ENCODE peak calls at places on chromosome 1, in nine cellular contexts. One of them, this sample, is unnamed.

GRCh38 chr1:27292111-27292510 is 29.9 kb upstream of the TMEM222 start:
- DNase-seq in body of pancreas: no peak
- DNase-seq in left ventricle myocardium inferior: no peak
- DNase-seq in Peyer's patch: no peak
- DNase-seq in lung: peak; percentile 36
- DNase-seq in neuronal stem cell: no peak
- DNase-seq in fibroblast of lung: no peak
- DNase-seq in Panc1: no peak
- DNase-seq in CD8-positive, alpha-beta memory T cell: no peak
- DNase-seq in this sample: no peak

GRCh38 chr1:38194486-38194885 is 147.9 kb upstream of the POU3F1 start:
- DNase-seq in body of pancreas: peak; percentile 18
- DNase-seq in left ventricle myocardium inferior: no peak
- DNase-seq in Peyer's patch: no peak
- DNase-seq in lung: peak; percentile 88
- DNase-seq in neuronal stem cell: no peak
- DNase-seq in fibroblast of lung: no peak
- DNase-seq in Panc1: no peak
- DNase-seq in CD8-positive, alpha-beta memory T cell: no peak
- DNase-seq in this sample: no peak

GRCh38 chr1:170790175-170790574 is 126.2 kb downstream of the PRRX1 start:
- DNase-seq in body of pancreas: no peak
- DNase-seq in left ventricle myocardium inferior: no peak
- DNase-seq in Peyer's patch: no peak
- DNase-seq in lung: no peak
- DNase-seq in neuronal stem cell: no peak
- DNase-seq in fibroblast of lung: no peak
- DNase-seq in Panc1: no peak
- DNase-seq in CD8-positive, alpha-beta memory T cell: no peak
- DNase-seq in this sample: no peak

GRCh38 chr1:27523666-27524020 is 33.7 kb upstream of the WASF2 start:
- DNase-seq in body of pancreas: no peak
- DNase-seq in left ventricle myocardium inferior: no peak
- DNase-seq in Peyer's patch: no peak
- DNase-seq in lung: no peak
- DNase-seq in neuronal stem cell: no peak
- DNase-seq in fibroblast of lung: no peak
- DNase-seq in Panc1: no peak
- DNase-seq in CD8-positive, alpha-beta memory T cell: no peak
- DNase-seq in this sample: no peak

GRCh38 chr1:20485527-20486456 is at the start of gene CAMK2N1:
- DNase-seq in body of pancreas: peak; percentile 67
- DNase-seq in left ventricle myocardium inferior: peak; percentile 83
- DNase-seq in Peyer's patch: peak; percentile 91
- DNase-seq in lung: no peak
- DNase-seq in neuronal stem cell: peak; percentile 53
- DNase-seq in fibroblast of lung: peak; percentile 76
- DNase-seq in Panc1: no peak
- DNase-seq in CD8-positive, alpha-beta memory T cell: peak; percentile 53
- DNase-seq in this sample: no peak

GRCh38 chr1:222048030-222048632 is 306.2 kb upstream of the DUSP10 start:
- DNase-seq in body of pancreas: no peak
- DNase-seq in left ventricle myocardium inferior: no peak
- DNase-seq in Peyer's patch: no peak
- DNase-seq in lung: no peak
- DNase-seq in neuronal stem cell: no peak
- DNase-seq in fibroblast of lung: peak; percentile 75
- DNase-seq in Panc1: no peak
- DNase-seq in CD8-positive, alpha-beta memory T cell: no peak
- DNase-seq in this sample: no peak

GRCh38 chr1:75625795-75626194 is 14.9 kb upstream of the SLC44A5 start:
- DNase-seq in body of pancreas: no peak
- DNase-seq in left ventricle myocardium inferior: no peak
- DNase-seq in Peyer's patch: no peak
- DNase-seq in lung: no peak
- DNase-seq in neuronal stem cell: no peak
- DNase-seq in fibroblast of lung: no peak
- DNase-seq in Panc1: no peak
- DNase-seq in CD8-positive, alpha-beta memory T cell: no peak
- DNase-seq in this sample: no peak

GRCh38 chr1:89126602-89127001 is 688 bp upstream of the GBP2 start:
- DNase-seq in body of pancreas: no peak
- DNase-seq in left ventricle myocardium inferior: no peak
- DNase-seq in Peyer's patch: no peak
- DNase-seq in lung: no peak
- DNase-seq in neuronal stem cell: no peak
- DNase-seq in fibroblast of lung: no peak
- DNase-seq in Panc1: no peak
- DNase-seq in CD8-positive, alpha-beta memory T cell: no peak
- DNase-seq in this sample: no peak

GRCh38 chr1:65744731-65745130 is 48.0 kb upstream of the PDE4B start:
- DNase-seq in body of pancreas: no peak
- DNase-seq in left ventricle myocardium inferior: no peak
- DNase-seq in Peyer's patch: no peak
- DNase-seq in lung: no peak
- DNase-seq in neuronal stem cell: no peak
- DNase-seq in fibroblast of lung: no peak
- DNase-seq in Panc1: no peak
- DNase-seq in CD8-positive, alpha-beta memory T cell: no peak
- DNase-seq in this sample: no peak

GRCh38 chr1:71593523-71593922 is 512.7 kb upstream of the ZRANB2 start:
- DNase-seq in body of pancreas: no peak
- DNase-seq in left ventricle myocardium inferior: no peak
- DNase-seq in Peyer's patch: no peak
- DNase-seq in lung: no peak
- DNase-seq in neuronal stem cell: no peak
- DNase-seq in fibroblast of lung: peak; percentile 11
- DNase-seq in Panc1: no peak
- DNase-seq in CD8-positive, alpha-beta memory T cell: no peak
- DNase-seq in this sample: no peak

GRCh38 chr1:50348449-50349241 is 74.6 kb downstream of the DMRTA2 start:
- DNase-seq in body of pancreas: peak; percentile 74
- DNase-seq in left ventricle myocardium inferior: no peak
- DNase-seq in Peyer's patch: no peak
- DNase-seq in lung: peak; percentile 60
- DNase-seq in neuronal stem cell: peak; percentile 83
- DNase-seq in fibroblast of lung: peak; percentile 77
- DNase-seq in Panc1: peak; percentile 50
- DNase-seq in CD8-positive, alpha-beta memory T cell: peak; percentile 26
- DNase-seq in this sample: no peak

GRCh38 chr1:197395209-197395608 is 127.2 kb downstream of the CRB1 start:
- DNase-seq in body of pancreas: no peak
- DNase-seq in left ventricle myocardium inferior: no peak
- DNase-seq in Peyer's patch: no peak
- DNase-seq in lung: no peak
- DNase-seq in neuronal stem cell: no peak
- DNase-seq in fibroblast of lung: no peak
- DNase-seq in Panc1: no peak
- DNase-seq in CD8-positive, alpha-beta memory T cell: no peak
- DNase-seq in this sample: no peak

DNA sequence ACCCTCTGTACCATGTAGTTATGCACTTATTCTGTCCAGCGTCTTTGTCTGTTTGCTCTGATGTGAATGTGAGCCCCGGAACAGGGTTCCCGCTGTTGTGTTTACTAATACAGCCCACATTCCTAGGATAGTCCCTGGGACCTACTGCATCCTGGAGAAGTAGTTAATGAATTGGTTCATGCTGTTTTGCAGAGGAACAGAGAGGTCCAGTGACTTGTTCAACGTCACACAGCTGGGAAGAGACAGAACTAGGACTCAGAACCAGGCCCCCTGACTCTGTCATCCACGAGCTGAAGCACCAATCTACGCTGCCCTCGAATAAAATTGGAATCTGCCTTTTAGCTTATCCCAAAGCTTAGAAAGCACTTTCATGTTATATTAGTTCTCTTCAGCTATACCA is 784 bp downstream of the AGT start:
- DNase-seq in body of pancreas: no peak
- DNase-seq in left ventricle myocardium inferior: no peak
- DNase-seq in Peyer's patch: no peak
- DNase-seq in lung: no peak
- DNase-seq in neuronal stem cell: no peak
- DNase-seq in fibroblast of lung: no peak
- DNase-seq in Panc1: no peak
- DNase-seq in CD8-positive, alpha-beta memory T cell: no peak
- DNase-seq in this sample: no peak
- H3K27ac ChIP-seq in body of pancreas: no peak overlapping the region
- H3K27ac ChIP-seq in left ventricle myocardium inferior: peak overlapping the region; percentile 87
- H3K27ac ChIP-seq in Peyer's patch: no peak overlapping the region
- H3K27ac ChIP-seq in lung: no peak overlapping the region
- H3K27ac ChIP-seq in neuronal stem cell: no peak overlapping the region
- H3K27ac ChIP-seq in fibroblast of lung: no peak overlapping the region
- H3K27ac ChIP-seq in Panc1: no peak overlapping the region
- H3K27ac ChIP-seq in CD8-positive, alpha-beta memory T cell: no peak overlapping the region
- H3K27ac ChIP-seq in this sample: no peak overlapping the region

GRCh38 chr1:39754906-39755504 is 16.1 kb downstream of the OXCT2 start:
- DNase-seq in body of pancreas: no peak
- DNase-seq in left ventricle myocardium inferior: no peak
- DNase-seq in Peyer's patch: no peak
- DNase-seq in lung: no peak
- DNase-seq in neuronal stem cell: no peak
- DNase-seq in fibroblast of lung: peak; percentile 22
- DNase-seq in Panc1: no peak
- DNase-seq in CD8-positive, alpha-beta memory T cell: no peak
- DNase-seq in this sample: no peak

GRCh38 chr1:39753132-39754025 is 14.7 kb downstream of the PPIE start:
- DNase-seq in body of pancreas: no peak
- DNase-seq in left ventricle myocardium inferior: no peak
- DNase-seq in Peyer's patch: no peak
- DNase-seq in lung: no peak
- DNase-seq in neuronal stem cell: no peak
- DNase-seq in fibroblast of lung: no peak
- DNase-seq in Panc1: no peak
- DNase-seq in CD8-positive, alpha-beta memory T cell: no peak
- DNase-seq in this sample: no peak

GRCh38 chr1:39755965-39756659 is 15.0 kb downstream of the OXCT2 start:
- DNase-seq in body of pancreas: no peak
- DNase-seq in left ventricle myocardium inferior: no peak
- DNase-seq in Peyer's patch: no peak
- DNase-seq in lung: no peak
- DNase-seq in neuronal stem cell: no peak
- DNase-seq in fibroblast of lung: no peak
- DNase-seq in Panc1: no peak
- DNase-seq in CD8-positive, alpha-beta memory T cell: no peak
- DNase-seq in this sample: no peak

GRCh38 chr1:39752703-39753102 is 14.0 kb downstream of the PPIE start:
- DNase-seq in body of pancreas: no peak
- DNase-seq in left ventricle myocardium inferior: no peak
- DNase-seq in Peyer's patch: no peak
- DNase-seq in lung: no peak
- DNase-seq in neuronal stem cell: no peak
- DNase-seq in fibroblast of lung: no peak
- DNase-seq in Panc1: no peak
- DNase-seq in CD8-positive, alpha-beta memory T cell: no peak
- DNase-seq in this sample: no peak

GRCh38 chr1:39754026-39754569 is 15.4 kb downstream of the PPIE start:
- DNase-seq in body of pancreas: no peak
- DNase-seq in left ventricle myocardium inferior: no peak
- DNase-seq in Peyer's patch: no peak
- DNase-seq in lung: no peak
- DNase-seq in neuronal stem cell: no peak
- DNase-seq in fibroblast of lung: peak; percentile 67
- DNase-seq in Panc1: no peak
- DNase-seq in CD8-positive, alpha-beta memory T cell: no peak
- DNase-seq in this sample: no peak
- H3K36me3 ChIP-seq in body of pancreas: peaks cover 14% of the 10 kb centered on the region
- H3K36me3 ChIP-seq in left ventricle myocardium inferior: peaks cover 96% of the 10 kb centered on the region
- H3K36me3 ChIP-seq in Peyer's patch: peaks cover 5% of the 10 kb centered on the region
- H3K36me3 ChIP-seq in lung: peaks cover 20% of the 10 kb centered on the region
- H3K36me3 ChIP-seq in neuronal stem cell: peaks cover 52% of the 10 kb centered on the region
- H3K36me3 ChIP-seq in fibroblast of lung: peaks cover 24% of the 10 kb centered on the region
- H3K36me3 ChIP-seq in Panc1: peaks cover 2% of the 10 kb centered on the region
- H3K36me3 ChIP-seq in CD8-positive, alpha-beta memory T cell: peaks cover 66% of the 10 kb centered on the region
- H3K36me3 ChIP-seq in this sample: peaks cover 54% of the 10 kb centered on the region

GRCh38 chr1:109239047-109239579 is 10.2 kb upstream of the CELSR2 start:
- DNase-seq in body of pancreas: no peak
- DNase-seq in left ventricle myocardium inferior: no peak
- DNase-seq in Peyer's patch: no peak
- DNase-seq in lung: no peak
- DNase-seq in neuronal stem cell: no peak
- DNase-seq in fibroblast of lung: no peak
- DNase-seq in Panc1: no peak
- DNase-seq in CD8-positive, alpha-beta memory T cell: no peak
- DNase-seq in this sample: no peak

GRCh38 chr1:109235137-109235536 is 14.2 kb upstream of the CELSR2 start:
- DNase-seq in body of pancreas: no peak
- DNase-seq in left ventricle myocardium inferior: no peak
- DNase-seq in Peyer's patch: no peak
- DNase-seq in lung: no peak
- DNase-seq in neuronal stem cell: no peak
- DNase-seq in fibroblast of lung: no peak
- DNase-seq in Panc1: no peak
- DNase-seq in CD8-positive, alpha-beta memory T cell: no peak
- DNase-seq in this sample: no peak

GRCh38 chr1:109238382-109238781 is 11.0 kb upstream of the CELSR2 start:
- DNase-seq in body of pancreas: no peak
- DNase-seq in left ventricle myocardium inferior: no peak
- DNase-seq in Peyer's patch: no peak
- DNase-seq in lung: no peak
- DNase-seq in neuronal stem cell: no peak
- DNase-seq in fibroblast of lung: no peak
- DNase-seq in Panc1: no peak
- DNase-seq in CD8-positive, alpha-beta memory T cell: no peak
- DNase-seq in this sample: no peak

GRCh38 chr1:109239580-109240068 is 9.7 kb upstream of the CELSR2 start:
- DNase-seq in body of pancreas: peak; percentile 50
- DNase-seq in left ventricle myocardium inferior: no peak
- DNase-seq in Peyer's patch: no peak
- DNase-seq in lung: no peak
- DNase-seq in neuronal stem cell: no peak
- DNase-seq in fibroblast of lung: peak; percentile 55
- DNase-seq in Panc1: no peak
- DNase-seq in CD8-positive, alpha-beta memory T cell: no peak
- DNase-seq in this sample: no peak

DNA sequence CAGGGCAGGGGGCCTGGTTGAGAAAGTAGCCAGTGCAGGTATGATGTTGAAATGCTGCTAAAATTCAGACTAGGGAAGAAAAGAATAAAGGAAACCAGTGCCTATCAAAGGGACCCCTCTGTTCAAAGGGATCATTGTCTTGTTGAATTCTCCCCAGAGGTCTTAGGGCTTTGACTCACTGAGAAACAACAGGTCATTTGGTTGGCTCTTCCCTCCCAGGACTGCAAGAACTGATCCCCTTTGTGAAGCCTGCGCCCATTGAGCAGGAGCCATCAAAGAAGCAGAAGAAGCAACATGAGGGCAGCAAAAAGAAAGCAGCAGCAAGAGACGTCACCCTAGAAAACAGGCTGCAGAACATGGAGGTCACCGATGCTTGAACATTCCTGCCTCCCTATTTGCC is 11.8 kb upstream of the CELSR2 start:
- DNase-seq in body of pancreas: no peak
- DNase-seq in left ventricle myocardium inferior: no peak
- DNase-seq in Peyer's patch: no peak
- DNase-seq in lung: no peak
- DNase-seq in neuronal stem cell: no peak
- DNase-seq in fibroblast of lung: no peak
- DNase-seq in Panc1: no peak
- DNase-seq in CD8-positive, alpha-beta memory T cell: no peak
- DNase-seq in this sample: no peak
- H3K27ac ChIP-seq in body of pancreas: no peak overlapping the region
- H3K27ac ChIP-seq in left ventricle myocardium inferior: no peak overlapping the region
- H3K27ac ChIP-seq in Peyer's patch: no peak overlapping the region
- H3K27ac ChIP-seq in lung: no peak overlapping the region
- H3K27ac ChIP-seq in neuronal stem cell: peak overlapping the region; percentile 35
- H3K27ac ChIP-seq in fibroblast of lung: no peak overlapping the region
- H3K27ac ChIP-seq in Panc1: no peak overlapping the region
- H3K27ac ChIP-seq in CD8-positive, alpha-beta memory T cell: no peak overlapping the region
- H3K27ac ChIP-seq in this sample: no peak overlapping the region

GRCh38 chr1:40998668-40999067 is 19.2 kb downstream of the CTPS1 start:
- DNase-seq in body of pancreas: no peak
- DNase-seq in left ventricle myocardium inferior: no peak
- DNase-seq in Peyer's patch: no peak
- DNase-seq in lung: no peak
- DNase-seq in neuronal stem cell: no peak
- DNase-seq in fibroblast of lung: no peak
- DNase-seq in Panc1: no peak
- DNase-seq in CD8-positive, alpha-beta memory T cell: no peak
- DNase-seq in this sample: no peak
- H3K36me3 ChIP-seq in body of pancreas: peaks cover 19% of the 10 kb centered on the region
- H3K36me3 ChIP-seq in left ventricle myocardium inferior: peaks cover 90% of the 10 kb centered on the region
- H3K36me3 ChIP-seq in Peyer's patch: no peaks in the 10 kb centered on the region
- H3K36me3 ChIP-seq in lung: peaks cover 25% of the 10 kb centered on the region
- H3K36me3 ChIP-seq in neuronal stem cell: peaks cover 59% of the 10 kb centered on the region
- H3K36me3 ChIP-seq in fibroblast of lung: peaks cover 7% of the 10 kb centered on the region
- H3K36me3 ChIP-seq in Panc1: peaks cover 66% of the 10 kb centered on the region
- H3K36me3 ChIP-seq in CD8-positive, alpha-beta memory T cell: peaks cover 59% of the 10 kb centered on the region
- H3K36me3 ChIP-seq in this sample: peaks cover 59% of the 10 kb centered on the region

This sample was measured in thoracic aorta.